ENCODE peak calls at places on chromosomes 13 and 19, in eight cellular contexts. One of them, this sample, is unnamed.

GRCh38 chr13:40668335-40668734 is 1.9 kb upstream of the FOXO1 start:
- DNase-seq in LoVo: peak
- DNase-seq in PC-9: no peak
- DNase-seq in AG08395: no peak
- DNase-seq in astrocyte of the spinal cord: no peak
- DNase-seq in occipital lobe: no peak
- DNase-seq in RPMI7951: peak
- DNase-seq in lower leg skin: peak
- DNase-seq in this sample: no peak

GRCh38 chr13:43878897-43879322 is 630 bp downstream of the CCDC122 start:
- DNase-seq in LoVo: peak
- DNase-seq in PC-9: no peak
- DNase-seq in AG08395: peak
- DNase-seq in astrocyte of the spinal cord: peak
- DNase-seq in occipital lobe: peak
- DNase-seq in RPMI7951: peak
- DNase-seq in lower leg skin: peak
- DNase-seq in this sample: no peak

GRCh38 chr13:26017196-26017921 is 34.5 kb downstream of the SHISA2 start:
- DNase-seq in LoVo: no peak
- DNase-seq in PC-9: no peak
- DNase-seq in AG08395: no peak
- DNase-seq in astrocyte of the spinal cord: peak
- DNase-seq in occipital lobe: no peak
- DNase-seq in RPMI7951: no peak
- DNase-seq in lower leg skin: no peak
- DNase-seq in this sample: no peak

GRCh38 chr13:30128591-30128990 is 178.8 kb downstream of the KATNAL1 start:
- DNase-seq in LoVo: no peak
- DNase-seq in PC-9: no peak
- DNase-seq in AG08395: no peak
- DNase-seq in astrocyte of the spinal cord: no peak
- DNase-seq in occipital lobe: no peak
- DNase-seq in RPMI7951: no peak
- DNase-seq in lower leg skin: no peak
- DNase-seq in this sample: no peak

GRCh38 chr19:48493718-48494515 is 17.7 kb downstream of the LMTK3 start:
- DNase-seq in LoVo: no peak
- DNase-seq in PC-9: no peak
- DNase-seq in AG08395: no peak
- DNase-seq in astrocyte of the spinal cord: no peak
- DNase-seq in occipital lobe: no peak
- DNase-seq in RPMI7951: no peak
- DNase-seq in lower leg skin: no peak
- DNase-seq in this sample: no peak

GRCh38 chr13:60583196-60583908 is 186.3 kb downstream of the TDRD3 start:
- DNase-seq in LoVo: no peak
- DNase-seq in PC-9: no peak
- DNase-seq in AG08395: peak
- DNase-seq in astrocyte of the spinal cord: peak
- DNase-seq in occipital lobe: no peak
- DNase-seq in RPMI7951: peak
- DNase-seq in lower leg skin: no peak
- DNase-seq in this sample: no peak

GRCh38 chr19:16824658-16825311 is 4.4 kb upstream of the SIN3B start:
- DNase-seq in LoVo: no peak
- DNase-seq in PC-9: peak
- DNase-seq in AG08395: no peak
- DNase-seq in astrocyte of the spinal cord: peak
- DNase-seq in occipital lobe: no peak
- DNase-seq in RPMI7951: peak
- DNase-seq in lower leg skin: no peak
- DNase-seq in this sample: no peak

GRCh38 chr13:40371531-40372125 is 294.8 kb downstream of the FOXO1 start:
- DNase-seq in LoVo: no peak
- DNase-seq in PC-9: no peak
- DNase-seq in AG08395: no peak
- DNase-seq in astrocyte of the spinal cord: no peak
- DNase-seq in occipital lobe: no peak
- DNase-seq in RPMI7951: no peak
- DNase-seq in lower leg skin: peak
- DNase-seq in this sample: no peak

GRCh38 chr13:46170268-46170667 is 11.7 kb downstream of the LCP1 start:
- DNase-seq in LoVo: no peak
- DNase-seq in PC-9: no peak
- DNase-seq in AG08395: no peak
- DNase-seq in astrocyte of the spinal cord: no peak
- DNase-seq in occipital lobe: no peak
- DNase-seq in RPMI7951: no peak
- DNase-seq in lower leg skin: no peak
- DNase-seq in this sample: no peak

GRCh38 chr19:51339313-51339686 is 2.6 kb downstream of the VSIG10L start:
- DNase-seq in LoVo: no peak
- DNase-seq in PC-9: no peak
- DNase-seq in AG08395: no peak
- DNase-seq in astrocyte of the spinal cord: no peak
- DNase-seq in occipital lobe: no peak
- DNase-seq in RPMI7951: no peak
- DNase-seq in lower leg skin: no peak
- DNase-seq in this sample: no peak

GRCh38 chr19:5624741-5625140 is 1.9 kb downstream of the SAFB start:
- DNase-seq in LoVo: no peak
- DNase-seq in PC-9: no peak
- DNase-seq in AG08395: no peak
- DNase-seq in astrocyte of the spinal cord: no peak
- DNase-seq in occipital lobe: no peak
- DNase-seq in RPMI7951: no peak
- DNase-seq in lower leg skin: peak
- DNase-seq in this sample: no peak

GRCh38 chr13:97574926-97575325 is 141.0 kb downstream of the RAP2A start:
- DNase-seq in LoVo: peak
- DNase-seq in PC-9: no peak
- DNase-seq in AG08395: peak
- DNase-seq in astrocyte of the spinal cord: peak
- DNase-seq in occipital lobe: no peak
- DNase-seq in RPMI7951: no peak
- DNase-seq in lower leg skin: no peak
- DNase-seq in this sample: no peak

GRCh38 chr13:49279112-49279511 is 31.4 kb downstream of the CDADC1 start:
- DNase-seq in LoVo: no peak
- DNase-seq in PC-9: no peak
- DNase-seq in AG08395: no peak
- DNase-seq in astrocyte of the spinal cord: no peak
- DNase-seq in occipital lobe: no peak
- DNase-seq in RPMI7951: no peak
- DNase-seq in lower leg skin: no peak
- DNase-seq in this sample: no peak

GRCh38 chr19:18713550-18714117 is 30.2 kb downstream of the CRTC1 start:
- DNase-seq in LoVo: no peak
- DNase-seq in PC-9: no peak
- DNase-seq in AG08395: no peak
- DNase-seq in astrocyte of the spinal cord: no peak
- DNase-seq in occipital lobe: no peak
- DNase-seq in RPMI7951: no peak
- DNase-seq in lower leg skin: no peak
- DNase-seq in this sample: no peak

GRCh38 chr19:2722541-2723344 is 1.6 kb upstream of the DIRAS1 start:
- DNase-seq in LoVo: no peak
- DNase-seq in PC-9: peak
- DNase-seq in AG08395: peak
- DNase-seq in astrocyte of the spinal cord: peak
- DNase-seq in occipital lobe: peak
- DNase-seq in RPMI7951: peak
- DNase-seq in lower leg skin: no peak
- DNase-seq in this sample: no peak

GRCh38 chr13:102935896-102936321 is 90.1 kb downstream of the ERCC5 start:
- DNase-seq in LoVo: no peak
- DNase-seq in PC-9: peak
- DNase-seq in AG08395: no peak
- DNase-seq in astrocyte of the spinal cord: no peak
- DNase-seq in occipital lobe: no peak
- DNase-seq in RPMI7951: no peak
- DNase-seq in lower leg skin: no peak
- DNase-seq in this sample: no peak

GRCh38 chr13:23159587-23160240 is 21.1 kb upstream of the SGCG start:
- DNase-seq in LoVo: no peak
- DNase-seq in PC-9: no peak
- DNase-seq in AG08395: peak
- DNase-seq in astrocyte of the spinal cord: no peak
- DNase-seq in occipital lobe: no peak
- DNase-seq in RPMI7951: no peak
- DNase-seq in lower leg skin: no peak
- DNase-seq in this sample: no peak

GRCh38 chr19:5154129-5154798 is 185.4 kb downstream of the KDM4B start:
- DNase-seq in LoVo: no peak
- DNase-seq in PC-9: no peak
- DNase-seq in AG08395: peak
- DNase-seq in astrocyte of the spinal cord: no peak
- DNase-seq in occipital lobe: no peak
- DNase-seq in RPMI7951: no peak
- DNase-seq in lower leg skin: peak
- DNase-seq in this sample: peak

GRCh38 chr13:101289764-101290163 is 126.5 kb downstream of the NALCN start:
- DNase-seq in LoVo: no peak
- DNase-seq in PC-9: no peak
- DNase-seq in AG08395: peak
- DNase-seq in astrocyte of the spinal cord: peak
- DNase-seq in occipital lobe: no peak
- DNase-seq in RPMI7951: peak
- DNase-seq in lower leg skin: no peak
- DNase-seq in this sample: no peak

GRCh38 chr13:33636955-33637670 is 180.8 kb upstream of the RFC3 start:
- DNase-seq in LoVo: no peak
- DNase-seq in PC-9: no peak
- DNase-seq in AG08395: no peak
- DNase-seq in astrocyte of the spinal cord: no peak
- DNase-seq in occipital lobe: no peak
- DNase-seq in RPMI7951: no peak
- DNase-seq in lower leg skin: no peak
- DNase-seq in this sample: no peak

GRCh38 chr13:97258801-97259200 is 36.7 kb downstream of the MBNL2 start:
- DNase-seq in LoVo: no peak
- DNase-seq in PC-9: no peak
- DNase-seq in AG08395: peak
- DNase-seq in astrocyte of the spinal cord: peak
- DNase-seq in occipital lobe: no peak
- DNase-seq in RPMI7951: peak
- DNase-seq in lower leg skin: no peak
- DNase-seq in this sample: no peak

GRCh38 chr13:45975337-45975736 is 77.2 kb downstream of the ZC3H13 start:
- DNase-seq in LoVo: no peak
- DNase-seq in PC-9: no peak
- DNase-seq in AG08395: no peak
- DNase-seq in astrocyte of the spinal cord: no peak
- DNase-seq in occipital lobe: no peak
- DNase-seq in RPMI7951: no peak
- DNase-seq in lower leg skin: no peak
- DNase-seq in this sample: no peak

GRCh38 chr13:110942248-110942981 is 27.5 kb upstream of the ANKRD10 start:
- DNase-seq in LoVo: no peak
- DNase-seq in PC-9: peak
- DNase-seq in AG08395: no peak
- DNase-seq in astrocyte of the spinal cord: no peak
- DNase-seq in occipital lobe: no peak
- DNase-seq in RPMI7951: peak
- DNase-seq in lower leg skin: no peak
- DNase-seq in this sample: no peak

GRCh38 chr19:48660854-48661731 is 11.7 kb downstream of the NTN5 start:
- DNase-seq in LoVo: peak
- DNase-seq in PC-9: peak
- DNase-seq in AG08395: peak
- DNase-seq in astrocyte of the spinal cord: peak
- DNase-seq in occipital lobe: peak
- DNase-seq in RPMI7951: peak
- DNase-seq in lower leg skin: peak
- DNase-seq in this sample: no peak

GRCh38 chr13:44273991-44274810 is 99.4 kb upstream of the SERP2 start:
- DNase-seq in LoVo: peak
- DNase-seq in PC-9: peak
- DNase-seq in AG08395: peak
- DNase-seq in astrocyte of the spinal cord: peak
- DNase-seq in occipital lobe: no peak
- DNase-seq in RPMI7951: peak
- DNase-seq in lower leg skin: peak
- DNase-seq in this sample: no peak

GRCh38 chr19:54388803-54389144 is 24.0 kb upstream of the LAIR1 start:
- DNase-seq in LoVo: no peak
- DNase-seq in PC-9: no peak
- DNase-seq in AG08395: no peak
- DNase-seq in astrocyte of the spinal cord: no peak
- DNase-seq in occipital lobe: no peak
- DNase-seq in RPMI7951: no peak
- DNase-seq in lower leg skin: no peak
- DNase-seq in this sample: no peak

GRCh38 chr19:36031308-36031707 is 1.4 kb downstream of the CLIP3 start:
- DNase-seq in LoVo: no peak
- DNase-seq in PC-9: no peak
- DNase-seq in AG08395: no peak
- DNase-seq in astrocyte of the spinal cord: no peak
- DNase-seq in occipital lobe: no peak
- DNase-seq in RPMI7951: no peak
- DNase-seq in lower leg skin: no peak
- DNase-seq in this sample: peak

GRCh38 chr13:48862572-48862971 is 113.1 kb upstream of the FNDC3A start:
- DNase-seq in LoVo: no peak
- DNase-seq in PC-9: no peak
- DNase-seq in AG08395: no peak
- DNase-seq in astrocyte of the spinal cord: no peak
- DNase-seq in occipital lobe: no peak
- DNase-seq in RPMI7951: no peak
- DNase-seq in lower leg skin: no peak
- DNase-seq in this sample: no peak